ENCODE peak calls at places on chromosomes 7 and 10, in ten cellular contexts. A, T, W, E, Q, H, V, X, G and L are unnamed samples.

GRCh38 chr7:7650682-7651206 is 10.2 kb downstream of the UMAD1 start:
- DNase-seq in A (no peak), Q (no peak), X (no peak), V (no peak), W (no peak), T (no peak), E (no peak), G (no peak), H (no peak), L (no peak)

GRCh38 chr10:27644307-27644939 is 101.2 kb downstream of the MKX start:
- DNase-seq in H (no peak), V (no peak), E (no peak), G (no peak), Q (peak), X (no peak), W (no peak), A (no peak), T (no peak), L (no peak)

GRCh38 chr10:70931168-70931805 is 42.9 kb upstream of the PCBD1 start:
- DNase-seq in V (no peak), A (peak), W (no peak), E (no peak), T (no peak), Q (no peak), G (no peak), H (no peak), X (no peak), L (peak)

GRCh38 chr10:119111968-119112515 is 8.1 kb downstream of the DENND10 start:
- DNase-seq in W (no peak), A (no peak), G (no peak), V (no peak), T (no peak), E (no peak), X (no peak), H (no peak), Q (no peak), L (peak)

GRCh38 chr7:44538093-44538797 is 2.9 kb downstream of the NPC1L1 start:
- DNase-seq in T (no peak), V (no peak), A (no peak), E (no peak), H (no peak), Q (no peak), W (no peak), X (no peak), G (no peak), L (no peak)

GRCh38 chr7:18680576-18680975 is 185.0 kb downstream of the HDAC9 start:
- DNase-seq in E (no peak), V (no peak), T (no peak), X (no peak), H (no peak), G (no peak), A (no peak), W (no peak), Q (no peak), L (no peak)

GRCh38 chr7:15853832-15854470 is 167.5 kb upstream of the MEOX2 start:
- DNase-seq in H (no peak), E (no peak), W (no peak), X (no peak), A (no peak), G (no peak), T (no peak), Q (peak), V (no peak), L (no peak)

GRCh38 chr7:25851332-25852248 is 300.4 kb upstream of the NFE2L3 start:
- DNase-seq in X (peak), Q (peak), E (peak), A (peak), V (peak), H (peak), G (peak), T (peak), W (peak), L (peak)

GRCh38 chr7:4951903-4952636 is 6.9 kb downstream of the MMD2 start:
- DNase-seq in E (peak), V (no peak), A (no peak), X (no peak), T (no peak), W (no peak), Q (peak), G (no peak), H (no peak), L (peak)

GRCh38 chr10:72954596-72955569 is at the start of gene PLA2G12B:
- DNase-seq in A (no peak), T (no peak), V (no peak), Q (no peak), W (no peak), H (no peak), X (no peak), G (no peak), E (peak), L (no peak)

GRCh38 chr10:104894711-104895110 is 253.6 kb downstream of the SORCS3 start:
- DNase-seq in G (no peak), Q (no peak), A (no peak), X (no peak), T (no peak), V (no peak), W (no peak), H (no peak), E (no peak), L (no peak)

GRCh38 chr10:119667562-119668328 is 16.6 kb downstream of the BAG3 start:
- DNase-seq in X (peak), E (peak), V (peak), Q (peak), A (peak), T (peak), W (peak), G (no peak), H (peak), L (peak)

GRCh38 chr7:24573008-24573553 is at the start of gene PALS2:
- DNase-seq in X (peak), Q (peak), W (no peak), T (peak), G (peak), V (peak), H (peak), A (peak), E (peak), L (peak)

GRCh38 chr10:99809481-99809880 is 27.0 kb downstream of the ABCC2 start:
- DNase-seq in X (no peak), G (no peak), V (no peak), Q (no peak), E (no peak), T (no peak), H (no peak), A (no peak), W (no peak), L (no peak)

GRCh38 chr7:80637911-80638765 is at the start of gene CD36:
- DNase-seq in A (no peak), X (no peak), W (no peak), T (no peak), G (no peak), E (no peak), H (no peak), V (no peak), Q (no peak), L (no peak)

GRCh38 chr7:142508251-142508650 is 241.0 kb upstream of the PRSS1 start:
- DNase-seq in G (no peak), H (no peak), V (no peak), Q (peak), T (no peak), X (no peak), E (no peak), A (peak), W (no peak), L (no peak)

GRCh38 chr7:150939052-150939810 is 38.9 kb downstream of the KCNH2 start:
- DNase-seq in Q (no peak), E (no peak), H (no peak), V (no peak), T (no peak), A (no peak), G (no peak), X (no peak), W (no peak), L (no peak)

GRCh38 chr7:137120690-137121089 is 222.8 kb downstream of the PTN start:
- DNase-seq in G (no peak), V (no peak), Q (peak), W (no peak), A (no peak), X (no peak), T (no peak), H (no peak), E (no peak), L (no peak)

GRCh38 chr10:6049031-6049400 is 13.2 kb downstream of the IL2RA start:
- DNase-seq in Q (no peak), E (no peak), X (no peak), A (no peak), H (no peak), T (no peak), V (no peak), W (no peak), G (no peak), L (no peak)

GRCh38 chr7:66189695-66190503 is 15.2 kb upstream of the TPST1 start:
- DNase-seq in V (no peak), Q (no peak), T (no peak), G (no peak), X (no peak), H (no peak), A (no peak), W (no peak), E (no peak), L (no peak)

GRCh38 chr10:11898372-11899066 is 75.4 kb downstream of the PROSER2 start:
- DNase-seq in W (no peak), E (no peak), A (peak), G (no peak), X (peak), V (no peak), T (no peak), H (peak), Q (peak), L (no peak)

GRCh38 chr7:142804715-142805114 is 33.9 kb downstream of the PRSS2 start:
- DNase-seq in Q (no peak), V (no peak), X (no peak), E (no peak), H (no peak), G (no peak), W (no peak), A (no peak), T (no peak), L (no peak)

GRCh38 chr10:80122110-80122710 is 10.3 kb upstream of the PLAC9 start:
- DNase-seq in E (no peak), W (no peak), T (no peak), H (no peak), X (no peak), V (no peak), A (no peak), Q (no peak), G (no peak), L (no peak)

GRCh38 chr10:113175756-113176651 is 226.0 kb downstream of the TCF7L2 start:
- DNase-seq in W (no peak), X (peak), V (no peak), H (no peak), E (peak), G (no peak), T (no peak), Q (no peak), A (no peak), L (no peak)

GRCh38 chr7:98878365-98879197 is at the start of gene TRRAP:
- DNase-seq in Q (peak), X (peak), T (peak), E (peak), H (peak), W (no peak), V (peak), G (peak), A (peak), L (peak)
- H3K27ac ChIP-seq in Q (peak), X (peak), T (peak), E (peak), H (peak), W (peak), V (peak), G (peak), A (peak), L (peak)

GRCh38 chr7:109945820-109946518 is 1145.0 kb upstream of the LRRN3 start:
- DNase-seq in X (no peak), G (no peak), V (no peak), W (no peak), E (no peak), A (no peak), Q (no peak), H (no peak), T (no peak), L (no peak)
- TF ChIP-seq CTCF in X (no peak), G (no peak), V (no peak), W (no peak), E (no peak), A (no peak), Q (no peak), H (no peak), T (no peak), L (no peak)

DNA sequence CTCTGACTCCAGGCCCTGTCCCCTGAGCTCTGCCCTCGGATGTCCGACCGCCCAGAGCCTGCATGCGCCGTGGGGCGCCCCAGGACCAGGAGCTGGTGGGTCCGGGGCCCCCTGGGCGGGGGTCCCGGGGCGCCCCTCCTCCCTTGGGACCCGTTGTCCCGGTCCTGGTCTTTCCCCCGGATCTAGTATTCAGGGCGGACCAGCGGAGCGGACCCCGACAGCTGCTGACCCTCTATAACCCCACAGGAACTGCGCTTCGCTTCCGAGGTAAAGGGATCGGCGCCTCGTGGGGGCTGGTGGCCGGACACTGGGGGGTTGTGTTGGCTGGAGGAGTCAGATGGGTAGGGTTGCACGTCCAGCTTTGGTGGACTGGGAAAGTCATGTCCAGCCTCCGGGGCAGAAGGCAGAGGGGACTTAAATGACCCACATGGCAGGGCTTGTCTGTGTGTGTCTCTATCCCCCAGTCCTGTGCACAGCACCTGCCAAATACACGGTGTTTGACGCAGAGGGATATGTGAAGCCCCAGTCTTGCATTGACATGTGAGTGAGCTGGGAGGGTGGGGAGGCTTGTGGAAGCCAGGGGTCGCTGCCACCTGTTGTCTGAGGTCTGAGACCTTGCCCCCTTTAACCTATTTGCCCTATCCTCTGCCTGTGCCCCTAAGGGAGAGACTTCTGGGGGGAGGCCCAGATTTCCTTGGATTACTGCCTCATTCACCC is 548 bp downstream of the MOSPD3 start:
- DNase-seq in V (no peak), X (no peak), G (no peak), A (no peak), H (no peak), T (no peak), E (peak), Q (no peak), W (no peak), L (no peak)
- H3K27ac ChIP-seq in V (peak), X (peak), G (peak), A (peak), H (peak), T (peak), E (no peak), Q (no peak), W (peak), L (no peak)

GRCh38 chr7:117171106-117171505 is 151.8 kb downstream of the WNT2 start:
- DNase-seq in G (no peak), E (peak), W (no peak), T (no peak), H (no peak), A (no peak), Q (no peak), X (no peak), V (no peak), L (no peak)
- TF ChIP-seq CTCF in G (no peak), E (peak), W (peak), T (no peak), H (no peak), A (no peak), Q (no peak), X (no peak), V (no peak), L (peak)